ENCODE peak calls at places on chromosomes 1 and 21, in seven cellular contexts. F, H, Y, K, W, V and X are unnamed samples.

GRCh38 chr1:81498370-81499184 is 302.2 kb upstream of the ADGRL2 start:
- DNase-seq in F (no peak), H (no peak), Y (no peak), K (no peak), W (no peak), V (no peak), X (no peak)

GRCh38 chr21:18387994-18388393 is 15.6 kb downstream of the TMPRSS15 start:
- DNase-seq in F (no peak), H (no peak), Y (no peak), K (no peak), W (no peak), V (no peak), X (no peak)

GRCh38 chr1:35030338-35031102 is 1.2 kb downstream of the ZMYM6 start:
- DNase-seq in F (no peak), H (no peak), Y (no peak), K (no peak), W (no peak), V (no peak), X (no peak)

GRCh38 chr1:86502721-86503430 is 34.1 kb downstream of the CLCA1 start:
- DNase-seq in F (no peak), H (peak; percentile 50), Y (peak; percentile 46), K (no peak), W (no peak), V (no peak), X (no peak)

GRCh38 chr1:207988326-207989005 is 77.5 kb upstream of the CD34 start:
- DNase-seq in F (no peak), H (no peak), Y (no peak), K (no peak), W (no peak), V (no peak), X (no peak)

GRCh38 chr1:201775380-201775779 is 53.6 kb upstream of the IPO9 start:
- DNase-seq in F (no peak), H (no peak), Y (no peak), K (no peak), W (no peak), V (no peak), X (no peak)

GRCh38 chr1:209805875-209806760 is at the start of gene IRF6:
- DNase-seq in F (peak; percentile 60), H (peak; percentile 94), Y (peak; percentile 98), K (peak; percentile 93), W (peak; percentile 71), V (peak; percentile 93), X (peak; percentile 92)

GRCh38 chr21:15730484-15731242 is 881 bp downstream of the USP25 start:
- DNase-seq in F (peak; percentile 19), H (no peak), Y (no peak), K (no peak), W (no peak), V (no peak), X (no peak)

GRCh38 chr1:159177273-159177907 is 6.0 kb downstream of the CADM3 start:
- DNase-seq in F (no peak), H (peak; percentile 70), Y (peak; percentile 65), K (peak; percentile 54), W (no peak), V (peak; percentile 62), X (no peak)

GRCh38 chr1:215665212-215665611 is 98.1 kb downstream of the KCTD3 start:
- DNase-seq in F (no peak), H (peak; percentile 89), Y (no peak), K (no peak), W (no peak), V (no peak), X (no peak)

GRCh38 chr1:41353744-41354143 is 7.5 kb upstream of the FOXO6 start:
- DNase-seq in F (no peak), H (no peak), Y (peak; percentile 74), K (no peak), W (no peak), V (peak; percentile 74), X (no peak)

GRCh38 chr1:30111431-30111830 is 612.0 kb downstream of the MATN1 start:
- DNase-seq in F (no peak), H (peak; percentile 46), Y (peak; percentile 65), K (no peak), W (no peak), V (no peak), X (no peak)

GRCh38 chr1:248739580-248740205 is 15.9 kb downstream of the LYPD8 start:
- DNase-seq in F (no peak), H (no peak), Y (no peak), K (no peak), W (no peak), V (no peak), X (no peak)

GRCh38 chr1:202202500-202203168 is 9.0 kb downstream of the LGR6 start:
- DNase-seq in F (no peak), H (no peak), Y (no peak), K (no peak), W (no peak), V (no peak), X (no peak)

GRCh38 chr1:7940745-7941436 is at the start of gene TNFRSF9:
- DNase-seq in F (peak; percentile 78), H (peak; percentile 74), Y (peak; percentile 64), K (peak; percentile 31), W (peak; percentile 84), V (peak; percentile 77), X (no peak)

GRCh38 chr21:26385721-26386120 is 187.4 kb downstream of the CYYR1 start:
- DNase-seq in F (no peak), H (peak; percentile 16), Y (no peak), K (no peak), W (no peak), V (no peak), X (no peak)

GRCh38 chr1:114216431-114217173 is 62.9 kb upstream of the SYT6 start:
- DNase-seq in F (no peak), H (no peak), Y (no peak), K (no peak), W (no peak), V (no peak), X (no peak)

GRCh38 chr21:42644223-42645208 is 8.9 kb upstream of the PDE9A start:
- DNase-seq in F (no peak), H (peak; percentile 42), Y (no peak), K (no peak), W (no peak), V (no peak), X (no peak)